ENCODE peak calls at places on chromosomes 16 and 17, in four cellular contexts. Z, E, M and C are unnamed samples.
A peak's percentile ranks its signal among the peaks of the same experiment; 100 is the strongest.

GRCh38 chr17:30363715-30364202 is 15.0 kb upstream of the CPD start:
- DNase-seq in Z (no peak), E (no peak), M (peak; percentile 99), C (no peak)

GRCh38 chr17:83083368-83084201 is 4.2 kb downstream of the METRNL start:
- DNase-seq in Z (no peak), E (no peak), M (no peak), C (no peak)

GRCh38 chr17:8124350-8125195 is 667 bp upstream of the HES7 start:
- DNase-seq in Z (no peak), E (no peak), M (no peak), C (no peak)

GRCh38 chr16:86676216-86676800 is 98.0 kb downstream of the FOXL1 start:
- DNase-seq in Z (peak; percentile 21), E (no peak), M (no peak), C (no peak)

GRCh38 chr17:49204521-49204920 is 5.9 kb downstream of the GNGT2 start:
- DNase-seq in Z (no peak), E (no peak), M (no peak), C (no peak)

GRCh38 chr17:2929881-2930533 is 133.4 kb downstream of the OR1D5 start:
- DNase-seq in Z (peak; percentile 19), E (peak; percentile 29), M (no peak), C (peak; percentile 57)

GRCh38 chr16:17474572-17474971 is 3.8 kb upstream of the XYLT1 start:
- DNase-seq in Z (no peak), E (no peak), M (no peak), C (no peak)

GRCh38 chr17:17889922-17890321 is 53.1 kb upstream of the SREBF1 start:
- DNase-seq in Z (no peak), E (no peak), M (no peak), C (no peak)

GRCh38 chr16:79885320-79885719 is 284.8 kb upstream of the MAF start:
- DNase-seq in Z (no peak), E (no peak), M (no peak), C (no peak)

GRCh38 chr16:49649013-49649785 is 206.7 kb downstream of the ZNF423 start:
- DNase-seq in Z (no peak), E (peak; percentile 10), M (no peak), C (no peak)

GRCh38 chr17:8941520-8941919 is 24.0 kb downstream of the PIK3R5 start:
- DNase-seq in Z (no peak), E (no peak), M (no peak), C (no peak)

GRCh38 chr16:86330906-86331305 is 179.4 kb upstream of the FOXF1 start:
- DNase-seq in Z (no peak), E (no peak), M (no peak), C (no peak)

GRCh38 chr16:66728804-66729203 is 22.6 kb downstream of the DYNC1LI2 start:
- DNase-seq in Z (no peak), E (no peak), M (no peak), C (no peak)

GRCh38 chr16:30731411-30731810 is 16.8 kb upstream of the PHKG2 start:
- DNase-seq in Z (no peak), E (no peak), M (no peak), C (no peak)

GRCh38 chr17:42422412-42422957 is 571 bp downstream of the CAVIN1 start:
- DNase-seq in Z (no peak), E (no peak), M (no peak), C (peak; percentile 76)

GRCh38 chr16:54657058-54657708 is 273.5 kb upstream of the IRX5 start:
- DNase-seq in Z (peak; percentile 81), E (no peak), M (no peak), C (no peak)

GRCh38 chr17:61219460-61219859 is 180.2 kb upstream of the TBX2 start:
- DNase-seq in Z (no peak), E (no peak), M (no peak), C (no peak)

GRCh38 chr17:15441315-15441714 is 26.1 kb downstream of the CDRT4 start:
- DNase-seq in Z (no peak), E (no peak), M (no peak), C (no peak)

GRCh38 chr16:83689385-83689831 is 118.4 kb upstream of the HSBP1 start:
- DNase-seq in Z (no peak), E (no peak), M (peak; percentile 17), C (no peak)

GRCh38 chr16:67181346-67181745 is 2.4 kb downstream of the MATCAP1 start:
- DNase-seq in Z (no peak), E (no peak), M (no peak), C (no peak)

GRCh38 chr16:77211880-77212735 is 12.9 kb downstream of the SYCE1L start:
- DNase-seq in Z (no peak), E (no peak), M (no peak), C (peak; percentile 55)

GRCh38 chr16:53900678-53901077 is 196.7 kb downstream of the FTO start:
- DNase-seq in Z (no peak), E (no peak), M (no peak), C (no peak)

GRCh38 chr17:57138956-57139576 is 54.0 kb downstream of the AKAP1 start:
- DNase-seq in Z (no peak), E (no peak), M (no peak), C (no peak)

GRCh38 chr17:29158515-29159275 is 21.5 kb downstream of the MYO18A start:
- DNase-seq in Z (no peak), E (peak; percentile 88), M (no peak), C (no peak)

GRCh38 chr17:68694791-68695485 is 93.8 kb upstream of the FAM20A start:
- DNase-seq in Z (no peak), E (no peak), M (no peak), C (no peak)

GRCh38 chr17:45435481-45435880 is 2.8 kb upstream of the ARHGAP27 start:
- DNase-seq in Z (no peak), E (no peak), M (no peak), C (no peak)

GRCh38 chr16:27174798-27175197 is 28.5 kb upstream of the KDM8 start:
- DNase-seq in Z (no peak), E (no peak), M (no peak), C (peak; percentile 37)

GRCh38 chr16:14347706-14348105 is 276.6 kb downstream of the MRTFB start:
- DNase-seq in Z (no peak), E (no peak), M (no peak), C (no peak)

GRCh38 chr17:62892870-62893338 is 73.1 kb upstream of the TANC2 start:
- DNase-seq in Z (no peak), E (peak; percentile 20), M (no peak), C (no peak)

GRCh38 chr16:24936151-24936550 is 79.0 kb downstream of the ARHGAP17 start:
- DNase-seq in Z (no peak), E (no peak), M (no peak), C (no peak)

GRCh38 chr17:30263552-30264333 is 28.0 kb downstream of the BLMH start:
- DNase-seq in Z (no peak), E (no peak), M (no peak), C (no peak)

GRCh38 chr17:78821961-78822360 is 18.7 kb downstream of the USP36 start:
- DNase-seq in Z (no peak), E (no peak), M (no peak), C (no peak)

GRCh38 chr16:65032397-65032796 is 89.5 kb downstream of the CDH11 start:
- DNase-seq in Z (no peak), E (no peak), M (no peak), C (no peak)

GRCh38 chr17:64133546-64134215 is 3.7 kb upstream of the ERN1 start:
- DNase-seq in Z (peak; percentile 75), E (peak; percentile 81), M (no peak), C (peak; percentile 30)

GRCh38 chr16:87457051-87457611 is 35.7 kb downstream of the ZCCHC14 start:
- DNase-seq in Z (no peak), E (no peak), M (no peak), C (no peak)

DNA sequence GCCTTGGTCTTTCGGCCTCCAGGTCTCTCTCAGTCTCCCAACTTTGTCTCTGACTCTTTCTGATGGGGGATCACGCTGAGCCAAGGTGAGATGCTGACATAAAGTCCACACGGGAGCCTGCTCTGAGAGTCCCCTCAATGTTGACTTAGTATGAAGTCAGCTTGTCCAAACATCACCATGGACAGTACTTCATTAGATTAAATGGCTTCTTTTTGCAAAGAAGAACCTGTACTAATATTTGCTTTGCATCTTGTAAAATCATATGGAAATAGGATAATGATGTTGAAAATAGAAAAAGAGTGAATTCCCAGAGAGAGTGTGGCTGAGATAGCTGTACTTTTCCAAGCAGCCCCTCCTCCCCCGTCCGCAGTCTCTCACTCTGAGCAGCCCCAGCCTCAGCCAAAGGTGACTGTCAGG is 56.7 kb upstream of the SIAH1 start:
- DNase-seq in Z (no peak), E (peak; percentile 94), M (no peak), C (no peak)
- TF ChIP-seq REST in Z (no peak), E (peak; percentile 88), M (no peak), C (no peak)

GRCh38 chr16:47971225-47971624 is 184.6 kb downstream of the ABCC12 start:
- DNase-seq in Z (no peak), E (no peak), M (no peak), C (no peak)
- TF ChIP-seq ZNF274 in Z (no peak), E (no peak), M (no peak), C (no peak)

DNA sequence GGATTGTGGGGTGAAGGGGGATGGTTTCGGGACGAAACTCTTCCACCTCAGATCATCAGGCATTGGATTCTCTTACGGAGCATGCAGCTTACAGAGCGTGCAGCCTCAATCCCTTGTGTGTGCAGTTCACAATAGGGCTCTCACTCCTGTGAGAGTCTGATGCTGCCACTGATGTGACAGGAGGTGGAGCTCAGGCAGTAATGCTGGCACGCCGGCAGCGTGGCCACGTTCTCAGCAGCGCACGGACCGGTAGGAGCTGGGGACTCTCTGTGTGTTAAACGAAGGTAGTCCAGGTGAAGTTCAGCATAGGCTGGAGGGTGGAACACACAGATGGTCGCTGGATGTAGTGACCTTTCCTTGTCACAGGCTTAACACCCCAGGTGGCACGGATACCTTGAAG is 37.8 kb downstream of the SEC14L1 start:
- DNase-seq in Z (no peak), E (no peak), M (no peak), C (no peak)
- TF ChIP-seq REST in Z (no peak), E (no peak), M (no peak), C (no peak)

GRCh38 chr17:73003487-73003886 is 89.0 kb downstream of the SLC39A11 start:
- DNase-seq in Z (peak; percentile 67), E (peak; percentile 41), M (no peak), C (no peak)
- TF ChIP-seq ZNF274 in Z (no peak), E (no peak), M (no peak), C (no peak)

GRCh38 chr17:10871914-10872313 is 34.0 kb upstream of the PIRT start:
- DNase-seq in Z (no peak), E (no peak), M (no peak), C (no peak)

GRCh38 chr17:10879110-10879509 is 41.2 kb upstream of the PIRT start:
- DNase-seq in Z (no peak), E (no peak), M (no peak), C (peak; percentile 4)

GRCh38 chr17:10870651-10871050 is 32.8 kb upstream of the PIRT start:
- DNase-seq in Z (no peak), E (no peak), M (no peak), C (no peak)

GRCh38 chr17:10875984-10876555 is 38.2 kb upstream of the PIRT start:
- DNase-seq in Z (peak; percentile 36), E (peak; percentile 40), M (no peak), C (peak; percentile 47)

DNA sequence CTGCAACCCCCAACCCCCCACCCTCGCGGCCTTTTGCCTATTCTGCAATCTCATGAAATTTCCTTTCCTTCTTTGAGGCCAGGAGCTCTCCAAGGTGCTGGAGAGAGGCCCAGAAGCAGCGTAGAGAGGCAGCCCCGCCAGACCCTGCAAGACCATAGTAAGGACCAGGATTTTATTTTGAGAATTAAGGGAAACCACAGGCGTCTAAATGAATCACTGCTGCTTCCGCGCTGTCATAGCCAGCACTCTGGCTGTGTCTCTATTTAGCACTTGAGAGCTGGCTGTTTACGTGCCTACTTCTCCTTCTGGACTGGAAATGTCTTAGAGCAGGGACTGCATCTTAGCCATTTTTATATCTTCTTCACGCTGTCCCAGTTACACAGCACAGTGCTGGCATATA is 37.5 kb upstream of the PIRT start:
- DNase-seq in Z (no peak), E (no peak), M (no peak), C (peak; percentile 19)
- TF ChIP-seq REST in Z (peak; percentile 68), E (peak; percentile 94), M (peak; percentile 88), C (peak; percentile 61)